ENCODE peak calls at places on chromosomes 2 and 18, in four cellular contexts. Q is K562, Y is GM12878, P is HCT116. L is an unnamed sample.

GRCh38 chr2:191705084-191705483 is 27.1 kb downstream of the NABP1 start:
- DNase-seq in Y (no peak), P (no peak), Q (no peak), L (no peak)

GRCh38 chr2:150495993-150496627 is 8.6 kb upstream of the RND3 start:
- DNase-seq in P (no peak), Q (no peak), Y (no peak), L (no peak)

GRCh38 chr2:187453078-187453641 is 5.1 kb upstream of the CALCRL start:
- DNase-seq in P (peak; percentile 29), Y (no peak), Q (peak; percentile 17), L (peak; percentile 8)

GRCh38 chr18:57856707-57857280 is 53.7 kb upstream of the ATP8B1 start:
- DNase-seq in P (no peak), Y (no peak), Q (no peak), L (no peak)

GRCh38 chr2:2121887-2122286 is 209.2 kb downstream of the MYT1L start:
- DNase-seq in Q (no peak), Y (no peak), P (no peak), L (no peak)

GRCh38 chr2:112140413-112140802 is 2.2 kb downstream of the FBLN7 start:
- DNase-seq in Q (no peak), P (no peak), Y (no peak), L (no peak)

GRCh38 chr2:10620481-10620880 is 69.3 kb downstream of the NOL10 start:
- DNase-seq in Q (no peak), Y (no peak), P (no peak), L (no peak)

GRCh38 chr2:240319855-240320560 is 115.5 kb upstream of the GPC1 start:
- DNase-seq in P (peak; percentile 23), Q (peak; percentile 22), Y (no peak), L (peak; percentile 27)

GRCh38 chr2:136006658-136007057 is 21.2 kb upstream of the DARS1 start:
- DNase-seq in Y (no peak), Q (no peak), P (no peak), L (no peak)

GRCh38 chr2:42867093-42868065 is 75.0 kb upstream of the HAAO start:
- DNase-seq in Y (no peak), Q (no peak), P (no peak), L (no peak)

GRCh38 chr18:32552421-32553030 is 81.8 kb upstream of the GAREM1 start:
- DNase-seq in Y (no peak), Q (peak; percentile 56), P (peak; percentile 74), L (peak; percentile 65)

GRCh38 chr2:199315299-199316179 is 142.2 kb downstream of the SATB2 start:
- DNase-seq in P (no peak), Q (peak; percentile 24), Y (no peak), L (peak; percentile 48)

GRCh38 chr2:160061533-160062282 is 707 bp downstream of the PLA2R1 start:
- DNase-seq in Y (no peak), Q (no peak), P (no peak), L (no peak)

GRCh38 chr2:196234672-196235071 is 63.3 kb upstream of the STK17B start:
- DNase-seq in P (no peak), Q (peak; percentile 17), Y (peak; percentile 47), L (no peak)

GRCh38 chr2:241894681-241895426 is 25.3 kb downstream of the RTP5 start:
- DNase-seq in Q (no peak), P (no peak), Y (no peak), L (no peak)

GRCh38 chr2:48249631-48250473 is 280.1 kb upstream of the STON1 start:
- DNase-seq in Y (no peak), Q (no peak), P (no peak), L (no peak)

GRCh38 chr18:27713727-27714080 is 463.2 kb downstream of the CDH2 start:
- DNase-seq in Y (no peak), Q (no peak), P (no peak), L (no peak)
- TF ChIP-seq YY1 in Y (no peak), Q (no peak), P (no peak), L (no peak)

DNA sequence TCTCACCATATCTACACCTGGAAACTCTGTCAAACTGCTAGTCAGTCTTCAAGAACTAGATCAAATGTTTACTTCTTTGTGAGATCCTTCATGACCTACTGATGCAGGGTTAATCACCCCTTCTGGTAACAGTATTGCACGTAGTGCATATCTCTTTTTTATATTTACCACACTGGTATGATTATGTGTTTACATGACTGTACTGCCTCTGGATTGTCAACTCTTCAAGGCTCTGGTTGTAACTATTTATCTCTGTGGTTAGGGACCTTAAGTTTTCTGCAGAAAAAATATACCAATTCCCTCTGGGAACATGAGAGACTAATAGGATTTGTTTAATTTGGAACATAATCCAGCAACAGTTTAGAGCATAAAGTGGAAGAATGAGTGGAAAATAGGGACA is 135.5 kb downstream of the PDE1A start:
- DNase-seq in Y (no peak), P (no peak), Q (no peak), L (no peak)
- TF ChIP-seq YY1 in Y (no peak), P (no peak), Q (no peak), L (no peak)

GRCh38 chr2:497770-498492 is 179.3 kb downstream of the TMEM18 start:
- DNase-seq in Q (no peak), Y (no peak), P (no peak), L (no peak)
- TF ChIP-seq YY1 in Q (no peak), Y (no peak), P (no peak), L (no peak)

GRCh38 chr18:35732652-35733051 is 151.1 kb downstream of the GALNT1 start:
- DNase-seq in P (no peak), Q (no peak), Y (no peak), L (no peak)
- TF ChIP-seq YY1 in P (no peak), Q (no peak), Y (no peak), L (no peak)

DNA sequence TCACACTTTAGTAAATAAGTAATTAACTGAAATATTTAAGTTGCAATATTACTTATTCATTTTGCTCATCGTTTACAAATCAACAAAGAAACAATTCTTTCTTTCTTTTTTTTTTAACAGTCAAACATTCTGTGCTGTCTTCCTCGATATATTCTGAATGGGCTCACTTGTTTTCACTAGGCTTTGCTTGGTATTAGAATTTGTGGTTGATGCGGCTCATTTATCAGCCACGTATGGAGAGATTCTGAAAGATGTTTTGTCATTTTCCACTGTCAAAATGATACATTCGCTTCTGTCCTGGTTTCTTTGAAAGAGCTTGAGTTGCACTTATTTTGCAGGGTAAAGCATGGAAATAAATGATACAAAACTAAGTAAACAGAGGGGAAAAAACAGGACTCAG is 323.7 kb downstream of the LRRTM1 start:
- DNase-seq in Q (no peak), Y (no peak), P (no peak), L (no peak)
- TF ChIP-seq YY1 in Q (no peak), Y (no peak), P (no peak), L (no peak)

GRCh38 chr18:76943542-76944339 is 121.4 kb downstream of the ZNF236 start:
- DNase-seq in P (no peak), Q (no peak), Y (no peak), L (no peak)
- TF ChIP-seq YY1 in P (no peak), Q (no peak), Y (no peak), L (no peak)

L was measured in NT2/D1.